ENCODE peak calls at places on chromosomes 13 and 19, in six cellular contexts. U is spleen, N is DND-41, I is mammary epithelial cell, O is adrenal gland, J is upper lobe of left lung. Z is an unnamed sample.
A peak's percentile ranks its signal among the peaks of the same experiment; 100 is the strongest.

GRCh38 chr13:38624822-38625221 is 62.1 kb upstream of the FREM2 start:
- DNase-seq in U (no peak), N (no peak), I (no peak), O (no peak), J (no peak), Z (no peak)

GRCh38 chr19:40231544-40232424 is 5.3 kb upstream of the CCNP start:
- DNase-seq in U (no peak), N (no peak), I (no peak), O (peak; percentile 57), J (peak; percentile 71), Z (no peak)

GRCh38 chr19:33399745-33400681 is 26.5 kb downstream of the CEBPG start:
- DNase-seq in U (peak; percentile 54), N (no peak), I (no peak), O (peak; percentile 10), J (peak; percentile 77), Z (peak; percentile 59)

GRCh38 chr13:66933994-66934393 is 296.1 kb downstream of the PCDH9 start:
- DNase-seq in U (peak; percentile 37), N (no peak), I (peak; percentile 97), O (no peak), J (no peak), Z (no peak)

GRCh38 chr19:34402074-34402600 is 2.1 kb upstream of the PDCD2L start:
- DNase-seq in U (no peak), N (no peak), I (no peak), O (no peak), J (no peak), Z (no peak)

GRCh38 chr13:36369268-36370107 is 23.3 kb upstream of the SPART start:
- DNase-seq in U (no peak), N (no peak), I (no peak), O (no peak), J (no peak), Z (no peak)

GRCh38 chr13:46468570-46468969 is 81.5 kb upstream of the RUBCNL start:
- DNase-seq in U (no peak), N (no peak), I (no peak), O (no peak), J (no peak), Z (no peak)

GRCh38 chr13:27171244-27171829 is at the start of gene USP12:
- DNase-seq in U (no peak), N (peak; percentile 46), I (peak; percentile 23), O (no peak), J (no peak), Z (peak; percentile 77)

GRCh38 chr13:98834254-98834960 is 81.9 kb upstream of the SLC15A1 start:
- DNase-seq in U (no peak), N (no peak), I (peak; percentile 62), O (no peak), J (no peak), Z (no peak)

GRCh38 chr19:1400281-1401137 is 833 bp downstream of the GAMT start:
- DNase-seq in U (no peak), N (peak; percentile 43), I (no peak), O (peak; percentile 79), J (peak; percentile 84), Z (no peak)

GRCh38 chr19:5718579-5719273 is 1.2 kb downstream of the LONP1 start:
- DNase-seq in U (no peak), N (peak; percentile 69), I (peak; percentile 66), O (peak; percentile 88), J (no peak), Z (no peak)

GRCh38 chr19:28737021-28737525 is 475.9 kb downstream of the UQCRFS1 start:
- DNase-seq in U (no peak), N (peak; percentile 33), I (peak; percentile 28), O (no peak), J (no peak), Z (no peak)

GRCh38 chr19:18401580-18402112 is 4.2 kb upstream of the LRRC25 start:
- DNase-seq in U (peak; percentile 85), N (peak; percentile 45), I (peak; percentile 60), O (peak; percentile 72), J (no peak), Z (no peak)

GRCh38 chr13:57270493-57270892 is 103.5 kb downstream of the PRR20E start:
- DNase-seq in U (no peak), N (no peak), I (no peak), O (no peak), J (no peak), Z (no peak)

GRCh38 chr13:100773429-100773828 is 98.8 kb upstream of the TMTC4 start:
- DNase-seq in U (no peak), N (no peak), I (peak; percentile 43), O (no peak), J (no peak), Z (no peak)

GRCh38 chr19:28184997-28185396 is 1028.0 kb downstream of the UQCRFS1 start:
- DNase-seq in U (no peak), N (no peak), I (no peak), O (peak; percentile 28), J (no peak), Z (no peak)

DNA sequence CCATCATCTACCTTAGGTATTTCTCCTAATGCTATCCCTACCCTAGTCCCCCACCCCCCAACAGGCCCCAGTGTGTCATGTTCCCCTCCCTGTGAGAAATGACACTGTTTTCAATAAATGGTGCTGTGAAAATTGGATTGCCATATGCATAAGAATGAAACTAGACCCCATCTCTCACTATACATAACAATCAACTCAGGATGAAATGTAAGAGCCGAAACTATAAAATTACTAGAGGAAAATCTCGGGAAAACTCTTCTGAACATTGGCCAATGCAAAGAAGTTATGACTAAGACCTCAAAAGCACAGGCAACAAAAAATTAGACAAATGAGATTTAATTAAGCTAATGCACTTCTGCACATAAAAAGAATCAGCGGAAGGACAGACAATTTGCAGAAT is 138.2 kb downstream of the SUCLA2 start:
- DNase-seq in U (no peak), N (no peak), I (no peak), O (no peak), J (no peak), Z (no peak)
- TF ChIP-seq CTCF in U (no peak), N (no peak), I (no peak), O (no peak), J (no peak), Z (no peak)

DNA sequence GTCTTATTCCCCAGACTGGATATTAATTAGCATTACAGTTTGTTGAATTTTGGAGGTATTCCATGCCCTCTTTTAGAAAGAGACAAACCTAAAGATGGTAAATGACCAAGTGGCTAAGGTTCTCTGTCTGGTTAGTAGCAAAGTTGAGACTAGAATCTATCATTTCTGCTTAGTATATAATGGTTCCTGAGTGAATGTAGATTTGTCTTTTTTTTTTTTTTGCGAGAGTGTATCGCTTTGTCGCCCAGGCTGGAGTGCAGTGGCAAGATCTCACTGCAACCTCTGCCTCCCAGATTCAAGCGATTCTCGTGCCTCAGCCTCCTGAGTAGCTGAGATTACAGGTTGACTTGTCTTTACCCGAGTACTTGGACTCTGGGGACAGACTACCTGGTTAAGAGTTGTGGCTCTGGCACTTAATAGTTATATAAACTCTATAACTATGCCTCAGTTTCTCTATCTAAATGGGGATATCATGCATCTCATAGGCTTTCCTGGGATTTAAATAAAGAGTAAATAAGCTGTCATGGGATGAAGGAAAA is 2.7 kb downstream of the NAA16 start:
- DNase-seq in U (no peak), N (no peak), I (no peak), O (no peak), J (no peak), Z (no peak)
- H3K4me3 ChIP-seq in U (no peak overlapping the region), N (peak overlapping the region; percentile 78), I (peak overlapping the region; percentile 66), O (peak overlapping the region; percentile 85), J (no peak overlapping the region), Z (peak overlapping the region; percentile 87)

DNA sequence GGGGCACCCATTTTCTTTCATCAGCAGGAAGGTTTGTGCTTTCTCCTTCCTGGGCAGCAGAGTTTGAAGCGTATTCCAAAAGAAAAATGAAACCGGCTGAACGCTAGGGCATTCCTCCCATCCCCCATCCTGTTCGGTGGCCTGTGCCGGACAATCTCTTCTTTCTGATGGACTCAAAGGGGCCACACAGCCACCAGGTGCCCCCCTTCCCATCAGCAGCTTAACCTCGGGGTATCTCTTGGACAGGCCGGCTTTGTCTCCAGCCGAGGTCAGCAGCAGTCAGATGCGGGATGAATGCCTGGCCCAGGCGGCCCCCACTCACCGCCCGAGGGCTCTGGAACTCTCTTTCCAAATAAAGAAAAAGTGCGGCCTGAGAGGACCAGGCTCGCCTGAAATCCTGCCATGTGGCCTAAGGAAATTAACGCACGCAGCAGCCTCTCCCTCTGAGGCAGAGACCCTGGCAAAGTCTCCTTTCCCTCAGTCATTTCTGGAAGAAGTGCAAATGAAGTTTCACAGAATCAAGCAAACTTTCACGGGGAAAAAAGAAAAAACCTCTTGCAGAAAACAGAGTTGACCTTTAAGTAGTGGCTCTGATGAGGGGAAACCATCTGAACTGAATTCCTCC is 67.8 kb downstream of the RASA3 start:
- DNase-seq in U (peak; percentile 79), N (no peak), I (peak; percentile 37), O (peak; percentile 48), J (peak; percentile 71), Z (no peak)
- H3K4me1 ChIP-seq in U (peaks cover 62% of the 10 kb centered on the region), N (peaks cover 22% of the 10 kb centered on the region), I (peaks cover 37% of the 10 kb centered on the region), O (peaks cover 34% of the 10 kb centered on the region), J (peaks cover 63% of the 10 kb centered on the region), Z (peaks cover 58% of the 10 kb centered on the region)

GRCh38 chr13:107144432-107144831 is 576.5 kb upstream of the ARGLU1 start:
- DNase-seq in U (no peak), N (no peak), I (no peak), O (no peak), J (no peak), Z (no peak)
- TF ChIP-seq CTCF in U (no peak), N (peak; percentile 20), I (no peak), O (peak; percentile 23), J (no peak), Z (peak; percentile 27)

GRCh38 chr13:83883061-83883523 is 818 bp upstream of the SLITRK1 start:
- DNase-seq in U (no peak), N (no peak), I (no peak), O (no peak), J (no peak), Z (no peak)
- H3K4me3 ChIP-seq in U (no peak overlapping the region), N (no peak overlapping the region), I (no peak overlapping the region), O (no peak overlapping the region), J (no peak overlapping the region), Z (no peak overlapping the region)

GRCh38 chr19:13010038-13010991 is 15.0 kb downstream of the NFIX start:
- DNase-seq in U (no peak), N (no peak), I (no peak), O (no peak), J (peak; percentile 90), Z (peak; percentile 78)
- H3K4me1 ChIP-seq in U (peaks cover 27% of the 10 kb centered on the region), N (no peaks in the 10 kb centered on the region), I (peaks cover 52% of the 10 kb centered on the region), O (peaks cover 20% of the 10 kb centered on the region), J (peaks cover 68% of the 10 kb centered on the region), Z (peaks cover 73% of the 10 kb centered on the region)

GRCh38 chr19:55111238-55111831 is 6.1 kb downstream of the PPP1R12C start:
- DNase-seq in U (no peak), N (no peak), I (no peak), O (no peak), J (peak; percentile 39), Z (no peak)

GRCh38 chr19:55114566-55115145 is 2.8 kb downstream of the PPP1R12C start:
- DNase-seq in U (no peak), N (no peak), I (no peak), O (no peak), J (peak; percentile 19), Z (peak; percentile 59)

GRCh38 chr19:55113570-55114039 is 3.8 kb downstream of the PPP1R12C start:
- DNase-seq in U (no peak), N (no peak), I (peak; percentile 16), O (peak; percentile 79), J (peak; percentile 75), Z (peak; percentile 83)

GRCh38 chr19:55112246-55112780 is 5.1 kb downstream of the PPP1R12C start:
- DNase-seq in U (no peak), N (no peak), I (no peak), O (no peak), J (peak; percentile 66), Z (no peak)

GRCh38 chr19:55112781-55113569 is 4.5 kb downstream of the PPP1R12C start:
- DNase-seq in U (no peak), N (no peak), I (no peak), O (no peak), J (peak; percentile 60), Z (peak; percentile 60)
- TF ChIP-seq CTCF in U (no peak), N (peak; percentile 11), I (no peak), O (no peak), J (peak; percentile 4), Z (no peak)

GRCh38 chr19:57815247-57816075 is 748 bp upstream of the ZNF552 start:
- DNase-seq in U (no peak), N (no peak), I (no peak), O (no peak), J (no peak), Z (no peak)
- H3K4me3 ChIP-seq in U (peak overlapping the region; percentile 77), N (peak overlapping the region; percentile 69), I (no peak overlapping the region), O (peak overlapping the region; percentile 71), J (peak overlapping the region; percentile 84), Z (peak overlapping the region; percentile 85)

Z was measured in upper lobe of right lung.